ENCODE peak calls at places on chromosomes 5 and 9, in ten cellular contexts. Q is AG04449, O is left ventricle myocardium inferior, R is brain microvascular endothelial cell, L is ovary, W is thyroid gland, G is OCI-LY7, N is coronary artery, C is RWPE1, M is neural progenitor cell. B is an unnamed sample.

GRCh38 chr9:133869674-133870419 is 122.3 kb downstream of the VAV2 start:
- DNase-seq in R (no peak), W (no peak), C (no peak), M (no peak), N (no peak), G (no peak), O (no peak), L (no peak), Q (no peak), B (no peak)

GRCh38 chr9:114497220-114497619 is 8.1 kb downstream of the WHRN start:
- DNase-seq in O (no peak), L (no peak), Q (no peak), R (no peak), G (no peak), N (no peak), W (peak; percentile 7), M (no peak), C (no peak), B (no peak)

GRCh38 chr5:15383469-15383868 is 116.5 kb upstream of the FBXL7 start:
- DNase-seq in L (no peak), Q (no peak), O (no peak), R (peak; percentile 24), C (no peak), N (no peak), G (no peak), W (no peak), M (peak; percentile 42), B (no peak)

GRCh38 chr5:157113007-157113406 is 4.2 kb upstream of the HAVCR2 start:
- DNase-seq in Q (no peak), L (no peak), C (no peak), O (no peak), M (no peak), N (no peak), G (no peak), R (no peak), W (no peak), B (no peak)

GRCh38 chr5:82073179-82073578 is 101.4 kb downstream of the ATG10 start:
- DNase-seq in G (no peak), L (no peak), R (peak; percentile 2), M (no peak), W (no peak), Q (no peak), O (no peak), C (no peak), N (no peak), B (no peak)

GRCh38 chr5:139014726-139015125 is 139.6 kb upstream of the LRRTM2 start:
- DNase-seq in M (no peak), Q (no peak), N (no peak), W (no peak), R (peak; percentile 89), O (no peak), G (no peak), L (no peak), C (peak; percentile 94), B (peak; percentile 90)

GRCh38 chr5:84382363-84383295 is 2.1 kb downstream of the EDIL3 start:
- DNase-seq in M (peak; percentile 82), G (no peak), R (peak; percentile 59), O (peak; percentile 18), C (peak; percentile 52), N (peak; percentile 81), W (no peak), L (peak; percentile 19), Q (no peak), B (no peak)

GRCh38 chr5:115423541-115423940 is 121.0 kb downstream of the FEM1C start:
- DNase-seq in R (peak; percentile 9), O (peak; percentile 81), M (peak; percentile 28), C (peak; percentile 49), N (no peak), W (peak; percentile 44), L (no peak), Q (no peak), G (no peak), B (no peak)

GRCh38 chr5:170746081-170746951 is 37.2 kb upstream of the GABRP start:
- DNase-seq in W (peak; percentile 36), C (no peak), R (no peak), Q (no peak), N (no peak), G (no peak), M (peak; percentile 21), L (no peak), O (no peak), B (no peak)

GRCh38 chr5:170745481-170746061 is 38.0 kb upstream of the GABRP start:
- DNase-seq in Q (no peak), G (no peak), R (no peak), L (no peak), W (peak; percentile 52), O (peak; percentile 67), M (peak; percentile 68), N (no peak), C (no peak), B (peak; percentile 46)

GRCh38 chr5:170746952-170747340 is 36.6 kb upstream of the GABRP start:
- DNase-seq in M (no peak), C (no peak), W (no peak), O (no peak), N (no peak), R (no peak), L (no peak), Q (no peak), G (no peak), B (no peak)

GRCh38 chr5:170741801-170742200 is 41.7 kb upstream of the GABRP start:
- DNase-seq in Q (no peak), N (no peak), W (no peak), M (no peak), G (no peak), L (no peak), C (no peak), O (no peak), R (no peak), B (no peak)

DNA sequence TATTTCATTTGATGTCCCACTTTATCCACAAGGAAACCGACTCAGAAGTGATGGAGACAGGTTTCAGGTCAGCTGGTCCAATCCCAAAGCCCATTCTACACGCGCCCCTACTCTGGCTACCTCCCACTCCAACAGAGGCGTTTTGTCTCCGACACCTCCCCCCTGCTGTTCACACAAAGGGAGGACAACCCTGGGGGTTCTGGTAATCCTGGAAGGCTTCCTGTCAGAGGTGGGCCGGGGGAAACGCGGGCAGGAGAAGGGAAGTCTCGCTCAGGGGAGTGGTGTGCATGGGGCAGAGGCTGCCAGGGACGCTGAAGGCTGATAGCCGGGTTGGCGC is 39.7 kb upstream of the GABRP start:
- DNase-seq in N (no peak), C (no peak), G (no peak), L (no peak), W (no peak), R (no peak), M (no peak), Q (no peak), O (no peak), B (no peak)
- TF ChIP-seq CTCF in N (no peak), C (no peak), G (no peak), L (no peak), W (no peak), R (no peak), M (no peak), Q (no peak), O (no peak), B (no peak)

GRCh38 chr9:77013186-77013931 is 6.1 kb upstream of the FOXB2 start:
- DNase-seq in G (no peak), Q (no peak), W (no peak), L (no peak), N (no peak), M (peak; percentile 17), O (no peak), R (no peak), C (no peak), B (no peak)

GRCh38 chr9:77013932-77014596 is 5.4 kb upstream of the FOXB2 start:
- DNase-seq in C (no peak), G (no peak), N (no peak), O (no peak), W (no peak), Q (no peak), R (no peak), L (no peak), M (peak; percentile 29), B (no peak)

GRCh38 chr9:77010527-77010926 is 8.9 kb upstream of the FOXB2 start:
- DNase-seq in N (no peak), L (no peak), Q (no peak), M (no peak), C (no peak), W (no peak), G (no peak), O (no peak), R (no peak), B (no peak)

GRCh38 chr9:77014597-77015263 is 4.7 kb upstream of the FOXB2 start:
- DNase-seq in C (no peak), O (no peak), Q (no peak), N (no peak), G (no peak), M (peak; percentile 57), L (no peak), W (no peak), R (no peak), B (no peak)

DNA sequence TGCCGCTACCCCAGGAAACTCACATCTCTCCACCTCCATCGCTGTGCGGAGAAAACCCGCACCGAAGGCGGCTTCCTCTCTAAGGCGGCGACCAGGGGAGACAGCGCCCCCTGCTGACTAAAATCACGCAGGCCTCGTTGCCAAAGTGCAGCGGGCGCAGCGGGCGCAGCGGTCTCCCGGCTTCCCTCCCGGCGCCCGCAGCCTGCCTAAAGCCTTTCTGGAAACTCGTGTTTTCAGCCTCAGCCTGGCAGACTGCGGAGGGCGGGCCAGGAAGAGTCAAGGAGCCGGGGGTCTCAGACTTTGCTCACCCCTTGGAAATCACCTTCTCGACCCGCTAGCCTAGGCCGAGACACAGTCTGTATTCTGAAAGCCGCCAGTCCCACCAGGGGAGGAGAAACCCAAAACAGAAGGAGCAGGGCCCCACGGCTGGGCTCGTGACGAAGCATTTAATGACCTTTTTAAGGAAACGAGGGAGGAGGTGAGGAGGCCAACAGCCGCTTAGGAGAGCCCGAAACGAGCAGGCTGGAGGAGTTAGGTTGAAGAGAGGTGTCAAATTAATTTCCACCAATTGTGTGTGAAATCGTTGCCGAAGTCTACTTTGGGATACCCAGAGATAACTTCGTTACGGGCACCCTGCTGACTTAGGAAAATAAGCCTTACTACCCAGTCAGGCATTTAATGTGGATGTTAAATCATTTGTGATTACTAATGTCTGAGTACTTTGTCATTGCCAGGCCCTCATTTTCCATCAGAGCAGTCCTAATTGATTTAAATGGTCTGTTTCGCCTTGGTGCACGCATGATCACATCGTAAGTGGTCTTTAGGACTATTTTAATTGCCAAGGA is 7.3 kb upstream of the FOXB2 start:
- DNase-seq in M (peak; percentile 90), L (peak; percentile 49), G (peak; percentile 11), O (peak; percentile 53), Q (no peak), N (no peak), R (peak; percentile 17), C (no peak), W (peak; percentile 30), B (no peak)
- TF ChIP-seq CTCF in M (peak; percentile 91), L (no peak), G (peak; percentile 80), O (peak; percentile 80), Q (peak; percentile 85), N (no peak), R (peak; percentile 84), C (peak; percentile 42), W (peak; percentile 46), B (peak; percentile 82)

GRCh38 chr9:135084881-135085760 is 2.3 kb upstream of the OLFM1 start:
- DNase-seq in L (no peak), N (no peak), W (no peak), M (no peak), C (no peak), R (no peak), Q (no peak), G (no peak), O (no peak), B (no peak)
- TF ChIP-seq CTCF in L (no peak), N (no peak), W (no peak), M (no peak), C (no peak), R (no peak), Q (no peak), G (no peak), O (no peak), B (no peak)

GRCh38 chr9:96453625-96454024 is 3.7 kb downstream of the HABP4 start:
- DNase-seq in M (peak; percentile 24), Q (no peak), N (no peak), R (peak; percentile 31), G (peak; percentile 17), C (peak; percentile 73), L (no peak), O (no peak), W (peak; percentile 40), B (peak; percentile 47)
- TF ChIP-seq CTCF in M (peak; percentile 39), Q (peak; percentile 59), N (peak; percentile 51), R (peak; percentile 75), G (peak; percentile 63), C (peak; percentile 90), L (no peak), O (peak; percentile 64), W (peak; percentile 63), B (peak; percentile 71)